ENCODE peak calls at places on chromosomes 16 and 17, in nine cellular contexts. L, N, T, W, P, U, K, I and R are unnamed samples.

GRCh38 chr17:48613862-48614694 is 1.0 kb downstream of the HOXB8 start:
- DNase-seq in L (no peak), N (no peak), T (no peak), W (no peak), P (no peak), U (no peak), K (no peak), I (no peak), R (no peak)

GRCh38 chr17:40021471-40021961 is 6.3 kb downstream of the CSF3 start:
- DNase-seq in L (no peak), N (no peak), T (no peak), W (no peak), P (no peak), U (no peak), K (peak), I (no peak), R (no peak)

GRCh38 chr17:39939031-39939430 is 11.5 kb downstream of the LRRC3C start:
- DNase-seq in L (no peak), N (no peak), T (no peak), W (no peak), P (no peak), U (no peak), K (no peak), I (no peak), R (no peak)

GRCh38 chr17:65183736-65184135 is 46.6 kb downstream of the RGS9 start:
- DNase-seq in L (no peak), N (no peak), T (no peak), W (no peak), P (peak), U (no peak), K (no peak), I (no peak), R (no peak)

GRCh38 chr16:67968440-67969285 is at the start of gene SLC12A4:
- DNase-seq in L (peak), N (peak), T (no peak), W (peak), P (peak), U (peak), K (peak), I (peak), R (peak)

GRCh38 chr16:4404247-4404966 is 12.0 kb downstream of the CORO7 start:
- DNase-seq in L (peak), N (no peak), T (no peak), W (peak), P (no peak), U (peak), K (peak), I (peak), R (peak)

GRCh38 chr16:3530371-3530914 is 29.6 kb downstream of the CLUAP1 start:
- DNase-seq in L (no peak), N (no peak), T (no peak), W (no peak), P (no peak), U (no peak), K (no peak), I (no peak), R (no peak)

GRCh38 chr16:695355-696089 is 5.3 kb upstream of the WDR24 start:
- DNase-seq in L (peak), N (no peak), T (no peak), W (peak), P (no peak), U (peak), K (no peak), I (no peak), R (peak)

GRCh38 chr17:29945281-29945680 is 3.8 kb downstream of the EFCAB5 start:
- DNase-seq in L (no peak), N (no peak), T (no peak), W (no peak), P (no peak), U (no peak), K (no peak), I (no peak), R (no peak)

GRCh38 chr16:24138024-24138423 is 118.1 kb upstream of the CACNG3 start:
- DNase-seq in L (no peak), N (no peak), T (no peak), W (no peak), P (no peak), U (no peak), K (no peak), I (no peak), R (no peak)

GRCh38 chr16:456891-457483 is 31.5 kb downstream of the RAB11FIP3 start:
- DNase-seq in L (no peak), N (no peak), T (no peak), W (peak), P (peak), U (peak), K (no peak), I (no peak), R (no peak)

GRCh38 chr17:52064791-52065211 is 93.7 kb downstream of the CA10 start:
- DNase-seq in L (no peak), N (no peak), T (no peak), W (no peak), P (no peak), U (no peak), K (no peak), I (no peak), R (no peak)

GRCh38 chr17:40596261-40596919 is 31.1 kb upstream of the CCR7 start:
- DNase-seq in L (no peak), N (no peak), T (peak), W (no peak), P (no peak), U (no peak), K (no peak), I (no peak), R (no peak)

GRCh38 chr17:10198509-10199249 is at the start of gene GAS7:
- DNase-seq in L (peak), N (peak), T (no peak), W (no peak), P (peak), U (peak), K (peak), I (peak), R (peak)

GRCh38 chr16:1194665-1195392 is 30.2 kb downstream of the TPSG1 start:
- DNase-seq in L (no peak), N (no peak), T (no peak), W (peak), P (no peak), U (no peak), K (no peak), I (no peak), R (no peak)

GRCh38 chr17:80770881-80771611 is 220.6 kb upstream of the CHMP6 start:
- DNase-seq in L (no peak), N (no peak), T (no peak), W (no peak), P (no peak), U (no peak), K (no peak), I (no peak), R (no peak)

GRCh38 chr16:29876578-29877249 is 13.7 kb upstream of the CDIPT start:
- DNase-seq in L (no peak), N (no peak), T (no peak), W (no peak), P (no peak), U (no peak), K (no peak), I (no peak), R (no peak)

GRCh38 chr17:67211742-67212141 is 33.3 kb downstream of the HELZ start:
- DNase-seq in L (no peak), N (no peak), T (no peak), W (no peak), P (no peak), U (no peak), K (no peak), I (no peak), R (no peak)

GRCh38 chr17:57296231-57296630 is 39.9 kb downstream of the MSI2 start:
- DNase-seq in L (no peak), N (no peak), T (no peak), W (no peak), P (no peak), U (no peak), K (no peak), I (no peak), R (no peak)

GRCh38 chr17:2955931-2956582 is 107.3 kb downstream of the OR1D5 start:
- DNase-seq in L (peak), N (no peak), T (no peak), W (peak), P (no peak), U (peak), K (no peak), I (no peak), R (no peak)

GRCh38 chr16:12423151-12423550 is 380.5 kb downstream of the CPPED1 start:
- DNase-seq in L (no peak), N (no peak), T (no peak), W (no peak), P (no peak), U (no peak), K (no peak), I (no peak), R (no peak)

GRCh38 chr17:81509687-81510523 is 2.7 kb downstream of the ACTG1 start:
- DNase-seq in L (no peak), N (no peak), T (no peak), W (no peak), P (no peak), U (no peak), K (no peak), I (no peak), R (peak)

GRCh38 chr17:78020717-78021108 is 62.2 kb downstream of the TNRC6C start:
- DNase-seq in L (no peak), N (no peak), T (peak), W (no peak), P (no peak), U (no peak), K (no peak), I (no peak), R (no peak)

GRCh38 chr17:59845595-59846390 is 47.0 kb downstream of the TUBD1 start:
- DNase-seq in L (peak), N (no peak), T (no peak), W (peak), P (peak), U (peak), K (no peak), I (peak), R (no peak)

GRCh38 chr16:31268891-31269290 is 9.1 kb downstream of the ITGAM start:
- DNase-seq in L (peak), N (no peak), T (no peak), W (no peak), P (no peak), U (no peak), K (no peak), I (no peak), R (no peak)

GRCh38 chr16:89048087-89048729 is 45.4 kb upstream of the ACSF3 start:
- DNase-seq in L (no peak), N (peak), T (no peak), W (no peak), P (no peak), U (no peak), K (no peak), I (no peak), R (no peak)

GRCh38 chr16:66976746-66977145 is 11.6 kb upstream of the CES4A start:
- DNase-seq in L (no peak), N (no peak), T (no peak), W (no peak), P (no peak), U (no peak), K (no peak), I (no peak), R (no peak)

GRCh38 chr17:83131268-83132011 is 52.0 kb downstream of the METRNL start:
- DNase-seq in L (peak), N (peak), T (no peak), W (no peak), P (no peak), U (no peak), K (no peak), I (no peak), R (no peak)

GRCh38 chr16:80932725-80933124 is 74.0 kb downstream of the CMC2 start:
- DNase-seq in L (peak), N (peak), T (no peak), W (peak), P (peak), U (peak), K (peak), I (peak), R (peak)

GRCh38 chr17:28346746-28347246 is 10.5 kb downstream of the POLDIP2 start:
- DNase-seq in L (no peak), N (no peak), T (no peak), W (peak), P (no peak), U (peak), K (no peak), I (no peak), R (no peak)

GRCh38 chr16:1152651-1153259 is at the start of gene CACNA1H:
- DNase-seq in L (no peak), N (peak), T (no peak), W (no peak), P (no peak), U (no peak), K (peak), I (no peak), R (no peak)

GRCh38 chr17:46742539-46743270 is 75.8 kb downstream of the WNT3 start:
- DNase-seq in L (no peak), N (no peak), T (no peak), W (no peak), P (no peak), U (no peak), K (no peak), I (no peak), R (no peak)

GRCh38 chr17:62871291-62871690 is 63.2 kb upstream of the MARCHF10 start:
- DNase-seq in L (no peak), N (no peak), T (no peak), W (no peak), P (no peak), U (no peak), K (no peak), I (no peak), R (no peak)

GRCh38 chr17:37406635-37407455 is at the start of the genes ACACA and TADA2A:
- DNase-seq in L (peak), N (peak), T (no peak), W (peak), P (peak), U (peak), K (peak), I (peak), R (peak)
- TF ChIP-seq POLR2A in L (no peak), N (no peak), T (peak), W (peak), P (peak), U (peak), K (peak), I (peak), R (peak)

GRCh38 chr17:63954402-63955063 is 18.2 kb downstream of the SCN4A start:
- DNase-seq in L (no peak), N (no peak), T (no peak), W (no peak), P (no peak), U (no peak), K (no peak), I (no peak), R (peak)
- TF ChIP-seq POLR2A in L (no peak), N (no peak), T (no peak), W (no peak), P (no peak), U (no peak), K (no peak), I (no peak), R (no peak)

GRCh38 chr17:3972931-3973330 is 8.7 kb upstream of the ATP2A3 start:
- DNase-seq in L (no peak), N (no peak), T (no peak), W (no peak), P (no peak), U (no peak), K (no peak), I (no peak), R (peak)

GRCh38 chr17:3974980-3975379 is 10.7 kb upstream of the ATP2A3 start:
- DNase-seq in L (no peak), N (no peak), T (no peak), W (no peak), P (no peak), U (no peak), K (no peak), I (no peak), R (no peak)

GRCh38 chr17:3972281-3972731 is 8.1 kb upstream of the ATP2A3 start:
- DNase-seq in L (no peak), N (no peak), T (no peak), W (no peak), P (no peak), U (no peak), K (no peak), I (no peak), R (peak)

GRCh38 chr17:3973498-3974137 is 9.4 kb upstream of the ATP2A3 start:
- DNase-seq in L (no peak), N (no peak), T (no peak), W (no peak), P (no peak), U (no peak), K (no peak), I (no peak), R (peak)

DNA sequence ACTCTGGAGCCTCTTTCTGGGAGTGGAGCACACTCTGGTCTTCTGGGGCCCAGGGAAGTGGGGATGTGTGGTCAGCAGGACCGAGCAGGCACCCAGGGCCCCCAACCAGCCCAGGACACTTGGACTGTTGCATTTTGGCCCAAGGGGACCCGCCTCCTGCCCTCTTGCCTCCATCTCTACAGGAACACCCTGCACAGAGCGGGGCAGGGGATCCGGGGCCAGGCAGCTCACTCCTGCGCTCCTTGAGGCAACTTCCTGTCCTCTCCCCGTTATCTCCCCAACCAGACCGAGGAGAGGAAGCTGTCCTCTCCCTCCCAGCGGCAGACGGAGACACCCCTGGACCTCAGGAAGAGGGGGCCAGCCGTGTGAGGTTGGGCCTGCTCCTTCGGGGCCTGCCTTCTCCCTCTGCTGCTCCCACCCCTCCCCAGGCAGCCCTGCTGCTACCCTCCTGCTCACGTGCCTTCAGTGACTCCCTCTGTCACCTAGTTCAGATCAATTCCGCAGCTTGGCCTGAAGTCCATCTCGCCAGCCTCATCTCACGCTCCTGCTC is 10.0 kb upstream of the ATP2A3 start:
- DNase-seq in L (no peak), N (no peak), T (no peak), W (no peak), P (no peak), U (no peak), K (no peak), I (no peak), R (no peak)
- TF ChIP-seq POLR2A in L (no peak), N (no peak), T (no peak), W (no peak), P (no peak), U (no peak), K (no peak), I (no peak), R (no peak)

GRCh38 chr17:17587614-17588336 is 3.7 kb downstream of the PEMT start:
- DNase-seq in L (no peak), N (no peak), T (no peak), W (no peak), P (no peak), U (no peak), K (no peak), I (no peak), R (no peak)

GRCh38 chr17:17590141-17590735 is 1.3 kb downstream of the PEMT start:
- DNase-seq in L (no peak), N (no peak), T (no peak), W (no peak), P (no peak), U (no peak), K (no peak), I (no peak), R (no peak)

GRCh38 chr17:17590883-17591407 is 563 bp downstream of the PEMT start:
- DNase-seq in L (no peak), N (no peak), T (no peak), W (no peak), P (no peak), U (no peak), K (no peak), I (no peak), R (no peak)

GRCh38 chr17:17593222-17593620 is 1.7 kb upstream of the PEMT start:
- DNase-seq in L (no peak), N (no peak), T (no peak), W (no peak), P (no peak), U (no peak), K (no peak), I (no peak), R (no peak)

DNA sequence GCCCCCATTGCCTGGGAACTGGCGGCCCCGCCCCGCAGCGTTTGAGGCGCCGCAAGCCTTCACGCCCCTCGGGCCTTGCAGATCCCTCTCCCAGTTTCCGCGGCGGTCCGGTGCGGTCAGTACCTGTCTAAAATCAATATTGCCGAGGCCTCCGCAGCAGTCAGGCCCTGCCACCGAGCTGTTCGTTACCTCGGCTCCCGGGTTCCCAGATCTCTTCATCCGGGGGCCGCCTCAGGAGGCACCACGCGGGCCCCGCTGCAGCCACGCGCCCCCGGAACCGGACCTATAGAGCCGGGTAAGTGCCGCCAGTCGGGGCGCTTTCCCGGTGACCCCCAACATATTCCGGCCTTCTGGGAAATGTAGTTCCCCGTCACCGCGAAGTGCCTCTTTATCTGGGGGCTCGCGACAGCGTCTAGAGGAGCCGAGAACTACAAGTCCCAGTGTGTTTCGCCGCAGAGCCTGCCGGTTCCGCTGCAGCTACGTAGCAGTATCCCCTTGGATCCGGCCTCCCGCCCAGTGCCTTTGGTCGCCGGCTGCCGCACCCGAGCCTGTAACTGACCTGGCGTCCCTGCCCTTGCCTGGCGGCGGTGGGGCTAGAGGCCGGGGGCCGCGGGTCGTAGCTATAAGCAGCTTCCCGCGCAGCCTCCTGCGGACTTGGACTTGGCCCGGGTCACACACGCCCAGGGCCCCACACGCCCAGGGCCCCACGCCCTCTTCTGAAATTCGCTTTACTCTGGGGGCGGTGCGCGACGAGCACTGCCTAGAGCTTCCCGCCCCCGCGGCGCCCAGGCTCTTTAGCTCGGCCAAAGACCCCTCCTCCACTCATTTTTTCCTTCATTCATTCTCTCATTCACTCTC is at the start of gene PEMT:
- DNase-seq in L (peak), N (peak), T (peak), W (peak), P (peak), U (peak), K (peak), I (peak), R (peak)
- TF ChIP-seq POLR2A in L (no peak), N (no peak), T (peak), W (peak), P (peak), U (peak), K (peak), I (no peak), R (peak)

DNA sequence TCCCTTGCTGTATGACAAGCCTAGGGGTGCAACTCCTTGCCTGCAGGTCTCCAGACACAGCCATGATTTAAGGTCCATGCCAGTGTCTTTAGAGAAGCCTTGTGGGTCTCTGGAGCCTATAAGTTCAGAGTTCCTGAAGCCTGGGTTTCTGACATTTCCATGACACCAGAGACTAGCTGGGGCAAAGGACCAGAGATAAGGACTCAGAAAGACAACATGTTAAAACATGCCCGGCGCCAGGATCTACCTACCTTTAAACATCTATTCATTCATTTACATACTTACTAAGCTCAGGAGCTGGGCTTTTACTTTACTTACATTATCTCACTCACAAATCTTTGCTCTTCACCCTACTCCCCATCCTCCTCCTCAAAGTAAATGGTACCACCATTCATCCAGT is 1.5 kb downstream of the MRPL27 start:
- DNase-seq in L (no peak), N (no peak), T (no peak), W (no peak), P (no peak), U (no peak), K (no peak), I (no peak), R (no peak)
- TF ChIP-seq POLR2A in L (no peak), N (no peak), T (no peak), W (no peak), P (no peak), U (no peak), K (no peak), I (no peak), R (no peak)

DNA sequence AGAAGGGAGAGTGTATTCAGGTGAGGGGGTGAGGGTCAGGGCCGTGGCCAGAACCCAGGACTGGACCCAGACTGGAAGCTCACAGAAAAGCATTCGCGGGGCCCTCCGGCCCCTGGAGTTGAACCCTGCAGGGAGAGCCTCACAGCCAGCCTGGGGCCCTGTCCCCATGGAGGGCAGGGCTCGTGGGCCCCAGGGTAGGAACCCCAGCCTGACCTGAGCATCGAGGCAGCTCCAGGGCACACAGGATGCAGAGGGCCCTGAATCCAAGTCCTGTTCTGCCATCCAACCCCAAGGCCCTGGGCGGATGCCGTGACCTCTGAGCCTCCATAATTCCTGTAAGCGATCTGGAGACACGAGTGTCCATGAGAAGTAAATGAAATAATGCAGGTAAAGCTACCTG is 79.1 kb downstream of the MGAT5B start:
- DNase-seq in L (no peak), N (no peak), T (no peak), W (no peak), P (no peak), U (no peak), K (no peak), I (no peak), R (no peak)
- TF ChIP-seq POLR2A in L (no peak), N (no peak), T (no peak), W (no peak), P (no peak), U (no peak), K (no peak), I (no peak), R (no peak)